ENCODE peak calls at places on chromosomes 3 and 15, in five cellular contexts. X, H, G, N and M are unnamed samples.

GRCh38 chr3:71130516-71131384 is 452.8 kb downstream of the FOXP1 start:
- DNase-seq in X (peak; percentile 90), H (peak; percentile 83), G (peak; percentile 84), N (peak; percentile 52), M (peak; percentile 55)

GRCh38 chr3:39203862-39204261 is 11.5 kb upstream of the XIRP1 start:
- DNase-seq in X (no peak), H (no peak), G (no peak), N (no peak), M (no peak)

GRCh38 chr3:134487406-134487805 is 1.5 kb downstream of the CEP63 start:
- DNase-seq in X (no peak), H (no peak), G (no peak), N (no peak), M (no peak)

GRCh38 chr3:100602506-100603444 is 6.6 kb upstream of the ADGRG7 start:
- DNase-seq in X (peak; percentile 18), H (peak; percentile 54), G (no peak), N (no peak), M (no peak)

GRCh38 chr3:94522488-94522887 is 459.6 kb downstream of the NSUN3 start:
- DNase-seq in X (no peak), H (no peak), G (no peak), N (no peak), M (peak; percentile 1)

GRCh38 chr3:193599393-193599792 is 6.4 kb downstream of the OPA1 start:
- DNase-seq in X (no peak), H (no peak), G (no peak), N (no peak), M (no peak)

GRCh38 chr3:196317702-196318467 is at the start of gene DYNLT2B:
- DNase-seq in X (peak; percentile 86), H (peak; percentile 84), G (peak; percentile 85), N (peak; percentile 73), M (peak; percentile 94)

GRCh38 chr3:194572944-194573491 is 60.2 kb downstream of the TMEM44 start:
- DNase-seq in X (no peak), H (peak; percentile 72), G (no peak), N (no peak), M (no peak)

GRCh38 chr15:83094592-83094991 is 12.9 kb upstream of the TM6SF1 start:
- DNase-seq in X (no peak), H (no peak), G (no peak), N (no peak), M (no peak)

GRCh38 chr3:5022966-5023776 is 43.9 kb downstream of the BHLHE40 start:
- DNase-seq in X (peak; percentile 92), H (peak; percentile 100), G (peak; percentile 44), N (no peak), M (peak; percentile 10)

GRCh38 chr3:76826915-76827314 is 213.0 kb upstream of the ROBO2 start:
- DNase-seq in X (no peak), H (no peak), G (no peak), N (no peak), M (peak; percentile 60)
- H3K4me1 ChIP-seq in X (no peaks in the 10 kb centered on the region), H (no peaks in the 10 kb centered on the region), G (no peaks in the 10 kb centered on the region), N (no peaks in the 10 kb centered on the region), M (peaks cover 21% of the 10 kb centered on the region)

GRCh38 chr15:88603885-88604284 is 17.3 kb upstream of the AEN start:
- DNase-seq in X (no peak), H (no peak), G (no peak), N (no peak), M (no peak)
- TF ChIP-seq CTCF in X (no peak), H (no peak), G (no peak), N (no peak), M (peak; percentile 20)

DNA sequence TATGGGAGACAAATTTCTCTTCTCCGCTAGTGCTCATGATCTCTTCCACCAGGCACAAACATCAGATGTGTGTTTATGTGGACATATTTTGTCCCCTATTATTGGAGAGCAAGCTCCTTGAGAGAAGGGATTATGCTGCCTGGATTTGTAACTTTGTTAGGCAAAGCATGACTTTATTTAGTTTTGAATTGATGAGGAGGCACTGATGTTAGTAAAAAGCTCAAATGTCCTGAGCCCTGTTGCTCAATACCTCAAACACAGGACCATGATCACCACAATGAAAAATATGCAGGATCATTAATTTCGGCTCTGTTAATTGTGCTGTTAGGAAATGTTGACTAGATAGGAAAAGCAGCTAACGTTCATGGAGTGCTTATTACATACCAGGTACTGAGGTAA is 29.1 kb downstream of the SCG5 start:
- DNase-seq in X (no peak), H (no peak), G (no peak), N (no peak), M (no peak)
- H3K27ac ChIP-seq in X (no peak overlapping the region), H (peak overlapping the region; percentile 47), G (no peak overlapping the region), N (no peak overlapping the region), M (no peak overlapping the region)

GRCh38 chr3:190306513-190307163 is 15.6 kb downstream of the CLDN1 start:
- DNase-seq in X (peak; percentile 76), H (peak; percentile 47), G (no peak), N (no peak), M (no peak)

GRCh38 chr3:190306026-190306425 is 16.2 kb downstream of the CLDN1 start:
- DNase-seq in X (no peak), H (no peak), G (no peak), N (no peak), M (no peak)

GRCh38 chr3:190307164-190307545 is 15.1 kb downstream of the CLDN1 start:
- DNase-seq in X (no peak), H (no peak), G (no peak), N (no peak), M (no peak)

GRCh38 chr3:190303887-190304286 is 18.4 kb downstream of the CLDN1 start:
- DNase-seq in X (no peak), H (no peak), G (no peak), N (no peak), M (no peak)

DNA sequence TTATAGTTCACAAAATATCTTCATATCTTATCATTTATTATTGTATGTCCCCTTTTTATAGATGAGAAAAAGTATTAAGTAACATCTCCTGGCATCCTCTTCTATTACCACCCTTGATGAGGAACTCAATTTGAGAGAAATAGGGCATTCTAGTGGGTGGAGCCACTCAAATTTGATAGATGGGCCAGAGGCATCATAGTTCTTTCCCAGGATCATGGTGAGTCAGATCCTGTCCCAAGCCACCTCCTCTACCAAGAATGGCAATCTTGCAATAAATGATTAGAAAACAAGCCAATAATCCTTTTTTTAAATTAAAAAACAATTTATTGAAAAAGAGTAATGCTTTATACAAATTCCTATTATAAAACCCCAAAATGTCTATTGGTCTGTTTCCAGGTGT is 16.8 kb downstream of the CLDN1 start:
- DNase-seq in X (no peak), H (no peak), G (no peak), N (no peak), M (no peak)
- H3K4me1 ChIP-seq in X (no peaks in the 10 kb centered on the region), H (peaks cover 3% of the 10 kb centered on the region), G (no peaks in the 10 kb centered on the region), N (peaks cover 31% of the 10 kb centered on the region), M (peaks cover 11% of the 10 kb centered on the region)